ENCODE peak calls at places on chromosomes 4 and X, in eight cellular contexts. One of them, this sample, is unnamed.

GRCh38 chrX:54223581-54223980 is 40.5 kb upstream of the FAM120C start:
- DNase-seq in fibroblast of pulmonary artery: no peak
- DNase-seq in T-helper 17 cell: no peak
- DNase-seq in DMS153: no peak
- DNase-seq in stimulated activated CD4-positive, alpha-beta T cell treated with anti-CD3 and anti-CD28 coated beads, Interleukin-15, amount 100 ng/mL, for 1 hour: no peak
- DNase-seq in CD8-positive, alpha-beta memory T cell: no peak
- DNase-seq in Right ventricle myocardium superior: no peak
- DNase-seq in activated CD8-positive, alpha-beta memory T cell treated with anti-CD3 and anti-CD28 coated beads for 24 hours: no peak
- DNase-seq in this sample: no peak

GRCh38 chr4:173490817-173491518 is 39.1 kb downstream of the HAND2 start:
- DNase-seq in activated CD8-positive, alpha-beta memory T cell treated with anti-CD3 and anti-CD28 coated beads for 24 hours: no peak
- DNase-seq in T-helper 17 cell: no peak
- DNase-seq in CD8-positive, alpha-beta memory T cell: no peak
- DNase-seq in stimulated activated CD4-positive, alpha-beta T cell treated with anti-CD3 and anti-CD28 coated beads, Interleukin-15, amount 100 ng/mL, for 1 hour: no peak
- DNase-seq in DMS153: no peak
- DNase-seq in Right ventricle myocardium superior: no peak
- DNase-seq in fibroblast of pulmonary artery: peak; percentile 78
- DNase-seq in this sample: peak; percentile 65

GRCh38 chr4:3669553-3669949 is 96.6 kb upstream of the ADRA2C start:
- DNase-seq in Right ventricle myocardium superior: peak; percentile 24
- DNase-seq in stimulated activated CD4-positive, alpha-beta T cell treated with anti-CD3 and anti-CD28 coated beads, Interleukin-15, amount 100 ng/mL, for 1 hour: no peak
- DNase-seq in CD8-positive, alpha-beta memory T cell: no peak
- DNase-seq in DMS153: no peak
- DNase-seq in activated CD8-positive, alpha-beta memory T cell treated with anti-CD3 and anti-CD28 coated beads for 24 hours: no peak
- DNase-seq in T-helper 17 cell: no peak
- DNase-seq in fibroblast of pulmonary artery: no peak
- DNase-seq in this sample: no peak

GRCh38 chr4:1153567-1154090 is 18.8 kb downstream of the SPON2 start:
- DNase-seq in activated CD8-positive, alpha-beta memory T cell treated with anti-CD3 and anti-CD28 coated beads for 24 hours: no peak
- DNase-seq in DMS153: no peak
- DNase-seq in stimulated activated CD4-positive, alpha-beta T cell treated with anti-CD3 and anti-CD28 coated beads, Interleukin-15, amount 100 ng/mL, for 1 hour: no peak
- DNase-seq in T-helper 17 cell: no peak
- DNase-seq in CD8-positive, alpha-beta memory T cell: no peak
- DNase-seq in fibroblast of pulmonary artery: no peak
- DNase-seq in Right ventricle myocardium superior: no peak
- DNase-seq in this sample: no peak

GRCh38 chr4:57051100-57051499 is 59.1 kb downstream of the IGFBP7 start:
- DNase-seq in CD8-positive, alpha-beta memory T cell: no peak
- DNase-seq in T-helper 17 cell: no peak
- DNase-seq in stimulated activated CD4-positive, alpha-beta T cell treated with anti-CD3 and anti-CD28 coated beads, Interleukin-15, amount 100 ng/mL, for 1 hour: no peak
- DNase-seq in DMS153: no peak
- DNase-seq in Right ventricle myocardium superior: no peak
- DNase-seq in fibroblast of pulmonary artery: no peak
- DNase-seq in activated CD8-positive, alpha-beta memory T cell treated with anti-CD3 and anti-CD28 coated beads for 24 hours: no peak
- DNase-seq in this sample: no peak

GRCh38 chr4:13918110-13918509 is 290.6 kb upstream of the BOD1L1 start:
- DNase-seq in stimulated activated CD4-positive, alpha-beta T cell treated with anti-CD3 and anti-CD28 coated beads, Interleukin-15, amount 100 ng/mL, for 1 hour: no peak
- DNase-seq in activated CD8-positive, alpha-beta memory T cell treated with anti-CD3 and anti-CD28 coated beads for 24 hours: no peak
- DNase-seq in Right ventricle myocardium superior: peak; percentile 39
- DNase-seq in DMS153: no peak
- DNase-seq in CD8-positive, alpha-beta memory T cell: no peak
- DNase-seq in fibroblast of pulmonary artery: peak; percentile 92
- DNase-seq in T-helper 17 cell: no peak
- DNase-seq in this sample: peak; percentile 92

GRCh38 chr4:162011039-162011438 is 152.8 kb downstream of the FSTL5 start:
- DNase-seq in CD8-positive, alpha-beta memory T cell: no peak
- DNase-seq in fibroblast of pulmonary artery: peak; percentile 0
- DNase-seq in DMS153: no peak
- DNase-seq in Right ventricle myocardium superior: no peak
- DNase-seq in T-helper 17 cell: no peak
- DNase-seq in activated CD8-positive, alpha-beta memory T cell treated with anti-CD3 and anti-CD28 coated beads for 24 hours: no peak
- DNase-seq in stimulated activated CD4-positive, alpha-beta T cell treated with anti-CD3 and anti-CD28 coated beads, Interleukin-15, amount 100 ng/mL, for 1 hour: no peak
- DNase-seq in this sample: peak; percentile 67

GRCh38 chrX:19566359-19567141 is 51.2 kb upstream of the MAP3K15 start:
- DNase-seq in CD8-positive, alpha-beta memory T cell: peak; percentile 17
- DNase-seq in DMS153: peak; percentile 46
- DNase-seq in stimulated activated CD4-positive, alpha-beta T cell treated with anti-CD3 and anti-CD28 coated beads, Interleukin-15, amount 100 ng/mL, for 1 hour: no peak
- DNase-seq in fibroblast of pulmonary artery: peak; percentile 72
- DNase-seq in activated CD8-positive, alpha-beta memory T cell treated with anti-CD3 and anti-CD28 coated beads for 24 hours: no peak
- DNase-seq in T-helper 17 cell: no peak
- DNase-seq in Right ventricle myocardium superior: no peak
- DNase-seq in this sample: peak; percentile 60

GRCh38 chr4:153988446-153988845 is 199.6 kb upstream of the SFRP2 start:
- DNase-seq in activated CD8-positive, alpha-beta memory T cell treated with anti-CD3 and anti-CD28 coated beads for 24 hours: no peak
- DNase-seq in CD8-positive, alpha-beta memory T cell: no peak
- DNase-seq in Right ventricle myocardium superior: no peak
- DNase-seq in fibroblast of pulmonary artery: peak; percentile 52
- DNase-seq in T-helper 17 cell: no peak
- DNase-seq in DMS153: no peak
- DNase-seq in stimulated activated CD4-positive, alpha-beta T cell treated with anti-CD3 and anti-CD28 coated beads, Interleukin-15, amount 100 ng/mL, for 1 hour: no peak
- DNase-seq in this sample: peak; percentile 38

GRCh38 chrX:131728295-131729145 is 184.6 kb downstream of the OR13H1 start:
- DNase-seq in Right ventricle myocardium superior: no peak
- DNase-seq in activated CD8-positive, alpha-beta memory T cell treated with anti-CD3 and anti-CD28 coated beads for 24 hours: peak; percentile 86
- DNase-seq in stimulated activated CD4-positive, alpha-beta T cell treated with anti-CD3 and anti-CD28 coated beads, Interleukin-15, amount 100 ng/mL, for 1 hour: no peak
- DNase-seq in T-helper 17 cell: no peak
- DNase-seq in fibroblast of pulmonary artery: no peak
- DNase-seq in CD8-positive, alpha-beta memory T cell: peak; percentile 85
- DNase-seq in DMS153: no peak
- DNase-seq in this sample: peak; percentile 90

GRCh38 chr4:177380730-177381287 is 61.4 kb downstream of the AGA start:
- DNase-seq in DMS153: no peak
- DNase-seq in fibroblast of pulmonary artery: no peak
- DNase-seq in T-helper 17 cell: no peak
- DNase-seq in CD8-positive, alpha-beta memory T cell: no peak
- DNase-seq in stimulated activated CD4-positive, alpha-beta T cell treated with anti-CD3 and anti-CD28 coated beads, Interleukin-15, amount 100 ng/mL, for 1 hour: no peak
- DNase-seq in activated CD8-positive, alpha-beta memory T cell treated with anti-CD3 and anti-CD28 coated beads for 24 hours: no peak
- DNase-seq in Right ventricle myocardium superior: no peak
- DNase-seq in this sample: no peak

GRCh38 chr4:14111730-14112171 is 484.2 kb upstream of the BOD1L1 start:
- DNase-seq in activated CD8-positive, alpha-beta memory T cell treated with anti-CD3 and anti-CD28 coated beads for 24 hours: no peak
- DNase-seq in Right ventricle myocardium superior: no peak
- DNase-seq in DMS153: no peak
- DNase-seq in T-helper 17 cell: no peak
- DNase-seq in fibroblast of pulmonary artery: peak; percentile 60
- DNase-seq in stimulated activated CD4-positive, alpha-beta T cell treated with anti-CD3 and anti-CD28 coated beads, Interleukin-15, amount 100 ng/mL, for 1 hour: no peak
- DNase-seq in CD8-positive, alpha-beta memory T cell: no peak
- DNase-seq in this sample: peak; percentile 83

GRCh38 chr4:74370912-74371311 is 6.0 kb downstream of the EREG start:
- DNase-seq in DMS153: no peak
- DNase-seq in activated CD8-positive, alpha-beta memory T cell treated with anti-CD3 and anti-CD28 coated beads for 24 hours: no peak
- DNase-seq in T-helper 17 cell: no peak
- DNase-seq in CD8-positive, alpha-beta memory T cell: no peak
- DNase-seq in Right ventricle myocardium superior: no peak
- DNase-seq in fibroblast of pulmonary artery: peak; percentile 82
- DNase-seq in stimulated activated CD4-positive, alpha-beta T cell treated with anti-CD3 and anti-CD28 coated beads, Interleukin-15, amount 100 ng/mL, for 1 hour: no peak
- DNase-seq in this sample: peak; percentile 81

GRCh38 chr4:112029642-112030235 is 115.5 kb upstream of the FAM241A start:
- DNase-seq in Right ventricle myocardium superior: no peak
- DNase-seq in CD8-positive, alpha-beta memory T cell: no peak
- DNase-seq in fibroblast of pulmonary artery: no peak
- DNase-seq in stimulated activated CD4-positive, alpha-beta T cell treated with anti-CD3 and anti-CD28 coated beads, Interleukin-15, amount 100 ng/mL, for 1 hour: no peak
- DNase-seq in DMS153: no peak
- DNase-seq in activated CD8-positive, alpha-beta memory T cell treated with anti-CD3 and anti-CD28 coated beads for 24 hours: no peak
- DNase-seq in T-helper 17 cell: no peak
- DNase-seq in this sample: peak; percentile 43

This sample was measured in adipocyte.